ENCODE peak calls at places on chromosomes 6 and 20, in eight cellular contexts. N, X, F, L, R, K, P and Q are unnamed samples.

GRCh38 chr6:156633291-156633690 is 143.9 kb upstream of the ARID1B start:
- DNase-seq in N (no peak), X (no peak), F (no peak), L (no peak), R (no peak), K (no peak), P (no peak), Q (no peak)

GRCh38 chr6:50929323-50929722 is 110.7 kb downstream of the TFAP2B start:
- DNase-seq in N (no peak), X (no peak), F (no peak), L (no peak), R (no peak), K (no peak), P (no peak), Q (no peak)

GRCh38 chr6:107386904-107387303 is 72.5 kb downstream of the PDSS2 start:
- DNase-seq in N (no peak), X (no peak), F (no peak), L (no peak), R (no peak), K (no peak), P (no peak), Q (no peak)

GRCh38 chr6:27894839-27895762 is 17.1 kb downstream of the OR2B2 start:
- DNase-seq in N (no peak), X (peak), F (peak), L (peak), R (peak), K (peak), P (peak), Q (no peak)

GRCh38 chr6:53671111-53671510 is 5.6 kb upstream of the KLHL31 start:
- DNase-seq in N (no peak), X (no peak), F (no peak), L (no peak), R (no peak), K (no peak), P (no peak), Q (no peak)

GRCh38 chr6:168956884-168957730 is 296.5 kb downstream of the THBS2 start:
- DNase-seq in N (peak), X (peak), F (peak), L (peak), R (peak), K (peak), P (no peak), Q (no peak)

GRCh38 chr6:48736486-48737206 is 625.6 kb upstream of the PTCHD4 start:
- DNase-seq in N (peak), X (no peak), F (peak), L (no peak), R (no peak), K (no peak), P (no peak), Q (no peak)

GRCh38 chr6:108557494-108558371 is 3.0 kb upstream of the FOXO3 start:
- DNase-seq in N (no peak), X (peak), F (peak), L (peak), R (no peak), K (peak), P (peak), Q (peak)

GRCh38 chr6:11750682-11751081 is 27.9 kb downstream of the ADTRP start:
- DNase-seq in N (no peak), X (no peak), F (no peak), L (no peak), R (no peak), K (no peak), P (no peak), Q (no peak)

GRCh38 chr20:50113420-50114224 is 672 bp upstream of the UBE2V1 start:
- DNase-seq in N (no peak), X (no peak), F (no peak), L (no peak), R (peak), K (no peak), P (no peak), Q (no peak)

GRCh38 chr6:110814488-110815259 is 595 bp downstream of the CDK19 start:
- DNase-seq in N (no peak), X (peak), F (peak), L (peak), R (no peak), K (peak), P (peak), Q (peak)

GRCh38 chr6:128208078-128208477 is 307.2 kb upstream of the THEMIS start:
- DNase-seq in N (peak), X (no peak), F (peak), L (no peak), R (no peak), K (no peak), P (no peak), Q (no peak)

GRCh38 chr20:38979842-38980241 is 17.7 kb downstream of the DHX35 start:
- DNase-seq in N (no peak), X (no peak), F (no peak), L (no peak), R (no peak), K (no peak), P (no peak), Q (no peak)

GRCh38 chr20:61253640-61254511 is 1.8 kb downstream of the CDH4 start:
- DNase-seq in N (no peak), X (no peak), F (no peak), L (peak), R (no peak), K (no peak), P (no peak), Q (no peak)

GRCh38 chr20:61251529-61252393 is at the start of gene CDH4:
- DNase-seq in N (no peak), X (no peak), F (no peak), L (peak), R (no peak), K (no peak), P (no peak), Q (no peak)

GRCh38 chr20:61252601-61253263 is 671 bp downstream of the CDH4 start:
- DNase-seq in N (no peak), X (no peak), F (peak), L (peak), R (no peak), K (no peak), P (no peak), Q (no peak)

GRCh38 chr20:61254881-61255589 is 3.0 kb downstream of the CDH4 start:
- DNase-seq in N (no peak), X (no peak), F (peak), L (no peak), R (no peak), K (no peak), P (no peak), Q (no peak)

DNA sequence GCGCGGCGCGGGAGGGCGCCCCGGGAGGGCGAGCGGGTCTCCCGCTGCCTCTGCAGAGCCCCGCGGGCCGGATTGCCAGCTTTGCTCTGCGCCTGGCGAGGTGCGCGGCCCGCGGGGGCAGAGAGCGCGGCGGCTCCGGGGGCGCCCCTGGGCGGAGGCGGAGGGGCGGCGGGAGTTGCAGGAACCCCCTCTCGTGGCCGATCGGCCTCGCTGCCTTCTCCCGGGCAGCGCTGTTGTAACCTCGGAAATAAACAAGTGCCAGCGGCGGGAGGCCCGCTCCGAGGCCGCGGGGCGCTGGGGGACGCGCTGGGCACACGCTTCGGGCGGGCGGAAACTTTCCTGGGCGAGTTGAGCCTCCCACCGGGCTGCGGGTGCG is 1.2 kb downstream of the CDH4 start:
- DNase-seq in N (no peak), X (no peak), F (peak), L (peak), R (no peak), K (no peak), P (no peak), Q (no peak)
- TF ChIP-seq CTCF in N (peak), X (no peak), F (peak), L (no peak), R (no peak), K (no peak), P (no peak), Q (no peak)

GRCh38 chr20:44494266-44494665 is 18.6 kb downstream of the TTPAL start:
- DNase-seq in N (peak), X (no peak), F (peak), L (no peak), R (no peak), K (no peak), P (no peak), Q (no peak)
- TF ChIP-seq CTCF in N (no peak), X (no peak), F (no peak), L (no peak), R (no peak), K (no peak), P (no peak), Q (no peak)

GRCh38 chr20:46312075-46312944 is 4.0 kb upstream of the CDH22 start:
- DNase-seq in N (no peak), X (no peak), F (no peak), L (peak), R (no peak), K (no peak), P (no peak), Q (no peak)
- TF ChIP-seq CTCF in N (no peak), X (no peak), F (no peak), L (peak), R (no peak), K (no peak), P (no peak), Q (no peak)

DNA sequence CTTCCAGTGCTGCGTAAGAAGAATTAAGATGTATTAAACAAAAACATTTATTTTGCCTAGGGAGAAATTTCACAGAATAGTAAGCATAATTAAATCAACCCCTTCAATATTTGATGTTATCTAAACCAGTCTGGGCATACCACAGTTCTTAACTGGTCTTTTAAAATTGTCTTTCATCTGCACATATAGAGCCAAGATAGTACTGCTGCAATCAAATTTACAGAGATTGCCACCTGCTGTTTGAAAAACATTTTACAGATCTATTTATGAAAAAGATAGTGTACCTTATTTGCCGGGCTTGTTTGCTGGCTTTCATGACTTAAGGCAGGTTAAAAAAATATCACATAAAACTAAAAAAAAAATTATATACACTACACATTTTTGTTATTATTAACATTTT is 323.2 kb downstream of the ADGRB3 start:
- DNase-seq in N (no peak), X (no peak), F (peak), L (no peak), R (no peak), K (no peak), P (no peak), Q (no peak)
- TF ChIP-seq CTCF in N (no peak), X (no peak), F (peak), L (no peak), R (peak), K (no peak), P (no peak), Q (no peak)

DNA sequence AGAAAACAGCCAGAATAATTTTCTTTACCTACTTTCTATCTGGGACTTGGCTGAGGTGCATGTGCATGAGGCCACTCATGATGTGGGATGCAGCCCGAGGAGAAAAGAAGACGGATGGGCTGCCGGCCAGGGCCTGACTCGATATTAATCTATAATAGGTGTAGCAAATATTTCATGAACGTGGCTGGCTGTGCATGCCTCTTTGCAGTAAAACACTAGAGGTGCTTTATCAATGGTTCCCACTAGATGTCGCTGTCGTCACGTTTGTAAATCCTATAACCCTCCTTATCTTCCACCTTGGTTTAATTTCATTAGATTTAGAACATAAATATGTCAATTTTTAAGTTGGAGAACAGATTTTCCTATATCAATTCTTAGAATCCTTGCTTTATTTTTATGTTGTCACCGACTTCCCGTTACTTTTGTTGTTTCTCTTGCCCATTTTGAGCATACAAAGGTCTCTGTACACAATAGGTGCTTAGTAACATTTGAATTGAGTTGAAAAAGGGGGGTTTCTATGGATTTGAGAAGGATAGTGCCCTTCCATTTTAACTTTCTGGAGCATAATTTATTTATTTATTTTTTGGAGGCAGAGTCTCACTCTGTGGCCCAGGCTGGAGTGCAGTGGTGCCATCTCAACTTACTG is 19.6 kb upstream of the FERMT1 start:
- DNase-seq in N (no peak), X (peak), F (peak), L (peak), R (peak), K (peak), P (no peak), Q (no peak)
- TF ChIP-seq CTCF in N (peak), X (peak), F (peak), L (peak), R (peak), K (peak), P (peak), Q (peak)